ENCODE peak calls at places on chromosomes 4 and X, in four cellular contexts. One of them, this sample, is unnamed.

GRCh38 chr4:147760176-147760575 is 28.3 kb downstream of the ARHGAP10 start:
- DNase-seq in body of pancreas: peak; percentile 20
- DNase-seq in NB4: no peak
- DNase-seq in IMR-90: no peak
- DNase-seq in this sample: no peak

GRCh38 chr4:15337258-15337657 is 90.6 kb upstream of the C1QTNF7 start:
- DNase-seq in NB4: no peak
- DNase-seq in IMR-90: no peak
- DNase-seq in body of pancreas: no peak
- DNase-seq in this sample: no peak

GRCh38 chr4:163665521-163666334 is 171.2 kb downstream of the TMA16 start:
- DNase-seq in body of pancreas: no peak
- DNase-seq in IMR-90: no peak
- DNase-seq in NB4: no peak
- DNase-seq in this sample: peak; percentile 74

GRCh38 chr4:110157580-110157979 is 40.8 kb downstream of the ELOVL6 start:
- DNase-seq in IMR-90: no peak
- DNase-seq in NB4: no peak
- DNase-seq in body of pancreas: no peak
- DNase-seq in this sample: no peak

GRCh38 chr4:1723131-1723801 is 1.9 kb downstream of the TACC3 start:
- DNase-seq in body of pancreas: no peak
- DNase-seq in IMR-90: no peak
- DNase-seq in NB4: peak; percentile 68
- DNase-seq in this sample: no peak

GRCh38 chr4:76035146-76035545 is 724 bp downstream of the CXCL11 start:
- DNase-seq in IMR-90: no peak
- DNase-seq in NB4: peak; percentile 83
- DNase-seq in body of pancreas: no peak
- DNase-seq in this sample: peak; percentile 74

GRCh38 chr4:187770345-187770744 is 225.2 kb upstream of the ZFP42 start:
- DNase-seq in IMR-90: no peak
- DNase-seq in NB4: peak; percentile 2
- DNase-seq in body of pancreas: no peak
- DNase-seq in this sample: no peak

GRCh38 chrX:68842781-68843581 is 14.2 kb downstream of the EFNB1 start:
- DNase-seq in NB4: peak; percentile 79
- DNase-seq in body of pancreas: peak; percentile 27
- DNase-seq in IMR-90: peak; percentile 19
- DNase-seq in this sample: no peak

GRCh38 chr4:8371251-8371995 is 69.1 kb downstream of the ACOX3 start:
- DNase-seq in body of pancreas: no peak
- DNase-seq in NB4: no peak
- DNase-seq in IMR-90: no peak
- DNase-seq in this sample: no peak

GRCh38 chrX:40091691-40092421 is 5.9 kb downstream of the BCOR start:
- DNase-seq in IMR-90: no peak
- DNase-seq in body of pancreas: no peak
- DNase-seq in NB4: no peak
- DNase-seq in this sample: no peak

GRCh38 chr4:154507170-154507569 is 15.6 kb upstream of the DCHS2 start:
- DNase-seq in IMR-90: no peak
- DNase-seq in NB4: no peak
- DNase-seq in body of pancreas: no peak
- DNase-seq in this sample: no peak

GRCh38 chrX:9788908-9789307 is 2.7 kb downstream of the SHROOM2 start:
- DNase-seq in NB4: no peak
- DNase-seq in IMR-90: peak; percentile 55
- DNase-seq in body of pancreas: peak; percentile 61
- DNase-seq in this sample: no peak

GRCh38 chr4:141802324-141802723 is 165.9 kb downstream of the IL15 start:
- DNase-seq in IMR-90: peak; percentile 82
- DNase-seq in NB4: no peak
- DNase-seq in body of pancreas: no peak
- DNase-seq in this sample: no peak

GRCh38 chr4:86221076-86221475 is 138.8 kb downstream of the MAPK10 start:
- DNase-seq in body of pancreas: no peak
- DNase-seq in NB4: no peak
- DNase-seq in IMR-90: no peak
- DNase-seq in this sample: no peak

GRCh38 chr4:117479673-117480072 is 394.3 kb upstream of the TRAM1L1 start:
- DNase-seq in body of pancreas: no peak
- DNase-seq in NB4: no peak
- DNase-seq in IMR-90: peak; percentile 20
- DNase-seq in this sample: no peak

GRCh38 chr4:110849461-110849860 is 226.6 kb upstream of the PITX2 start:
- DNase-seq in NB4: no peak
- DNase-seq in IMR-90: no peak
- DNase-seq in body of pancreas: no peak
- DNase-seq in this sample: no peak

GRCh38 chr4:148444296-148445070 is 2.3 kb upstream of the NR3C2 start:
- DNase-seq in IMR-90: no peak
- DNase-seq in body of pancreas: peak; percentile 28
- DNase-seq in NB4: no peak
- DNase-seq in this sample: no peak

GRCh38 chr4:164997941-164998340 is 20.5 kb upstream of the TRIM61 start:
- DNase-seq in NB4: no peak
- DNase-seq in body of pancreas: no peak
- DNase-seq in IMR-90: no peak
- DNase-seq in this sample: no peak

GRCh38 chrX:24148118-24148517 is 1.4 kb upstream of the ZFX start:
- DNase-seq in body of pancreas: no peak
- DNase-seq in NB4: peak; percentile 25
- DNase-seq in IMR-90: peak; percentile 11
- DNase-seq in this sample: peak; percentile 65

GRCh38 chr4:82017680-82018079 is 356.1 kb downstream of the HNRNPD start:
- DNase-seq in NB4: peak; percentile 48
- DNase-seq in IMR-90: peak; percentile 32
- DNase-seq in body of pancreas: no peak
- DNase-seq in this sample: peak; percentile 60

GRCh38 chr4:11223261-11223660 is 205.4 kb downstream of the HS3ST1 start:
- DNase-seq in IMR-90: no peak
- DNase-seq in NB4: no peak
- DNase-seq in body of pancreas: no peak
- DNase-seq in this sample: no peak

GRCh38 chr4:147590249-147590920 is 26.8 kb upstream of the TMEM184C start:
- DNase-seq in NB4: peak; percentile 52
- DNase-seq in IMR-90: peak; percentile 79
- DNase-seq in body of pancreas: peak; percentile 40
- DNase-seq in this sample: peak; percentile 86

GRCh38 chrX:49276207-49276606 is 6.6 kb downstream of the PPP1R3F start:
- DNase-seq in body of pancreas: no peak
- DNase-seq in IMR-90: no peak
- DNase-seq in NB4: no peak
- DNase-seq in this sample: no peak

GRCh38 chr4:126458993-126459392 is 1144.2 kb downstream of the FAT4 start:
- DNase-seq in body of pancreas: no peak
- DNase-seq in IMR-90: peak; percentile 80
- DNase-seq in NB4: no peak
- DNase-seq in this sample: no peak

GRCh38 chr4:40316782-40317635 is 18.1 kb upstream of the CHRNA9 start:
- DNase-seq in body of pancreas: peak; percentile 79
- DNase-seq in IMR-90: peak; percentile 91
- DNase-seq in NB4: peak; percentile 95
- DNase-seq in this sample: peak; percentile 94

DNA sequence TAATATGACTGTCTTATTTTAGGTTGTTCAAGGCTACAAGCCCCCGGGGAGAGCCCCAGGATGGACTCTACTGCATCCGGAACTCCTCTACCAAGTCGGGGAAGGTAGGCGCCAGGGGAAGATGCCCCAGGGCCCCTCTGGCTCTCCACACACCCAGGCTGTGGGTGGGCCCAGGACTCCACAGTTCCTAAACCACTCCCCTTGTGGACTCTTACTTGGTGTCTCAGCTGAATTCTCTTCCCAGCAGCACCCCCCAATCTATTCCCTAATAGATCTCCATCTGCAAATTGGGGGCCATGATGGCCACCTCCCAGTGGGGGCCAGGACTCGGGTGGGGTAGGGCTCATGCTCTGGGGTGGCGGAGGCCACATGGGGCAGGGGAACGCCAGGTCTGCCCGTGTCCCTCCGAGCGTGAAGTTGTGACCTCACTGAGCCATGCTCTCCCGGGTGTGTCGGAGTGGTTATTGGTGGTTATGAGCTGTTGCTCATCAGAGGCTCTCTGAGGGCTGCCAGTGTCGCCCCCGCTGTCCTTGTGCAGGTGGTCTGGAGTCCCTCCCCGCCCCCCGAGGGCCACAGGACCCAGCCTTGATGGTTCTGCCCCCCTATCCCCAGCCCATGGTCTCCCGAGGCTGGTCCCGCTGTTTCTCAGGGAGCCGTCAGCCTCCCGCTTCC is 11.2 kb upstream of the ADD1 start:
- DNase-seq in IMR-90: no peak
- DNase-seq in body of pancreas: no peak
- DNase-seq in NB4: no peak
- DNase-seq in this sample: peak; percentile 78
- H3K4me3 ChIP-seq in IMR-90: no peak overlapping the region
- H3K4me3 ChIP-seq in body of pancreas: no peak overlapping the region
- H3K4me3 ChIP-seq in NB4: no peak overlapping the region
- H3K4me3 ChIP-seq in this sample: no peak overlapping the region

DNA sequence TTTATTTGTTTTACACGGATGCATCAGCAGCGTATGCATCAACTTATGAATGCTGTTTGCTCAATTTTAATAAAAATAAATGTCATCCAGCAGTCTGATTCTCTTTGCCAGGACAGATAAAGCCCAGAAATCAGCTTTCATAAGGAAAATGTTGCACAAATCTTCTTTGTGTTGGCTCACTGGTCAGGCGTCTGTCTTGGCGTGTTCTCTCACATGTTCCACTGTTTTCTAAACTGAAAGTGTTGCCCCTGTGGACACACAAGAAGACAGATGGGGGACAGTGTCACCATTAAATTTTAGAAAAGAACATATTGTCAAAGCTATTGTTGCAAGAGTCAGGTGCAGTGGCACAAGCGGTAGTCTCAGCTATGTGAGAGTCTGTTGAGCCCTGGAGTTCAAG is 316.2 kb downstream of the CENPC start:
- DNase-seq in body of pancreas: no peak
- DNase-seq in IMR-90: no peak
- DNase-seq in NB4: no peak
- DNase-seq in this sample: no peak
- H3K4me3 ChIP-seq in body of pancreas: no peak overlapping the region
- H3K4me3 ChIP-seq in IMR-90: no peak overlapping the region
- H3K4me3 ChIP-seq in NB4: no peak overlapping the region
- H3K4me3 ChIP-seq in this sample: no peak overlapping the region

DNA sequence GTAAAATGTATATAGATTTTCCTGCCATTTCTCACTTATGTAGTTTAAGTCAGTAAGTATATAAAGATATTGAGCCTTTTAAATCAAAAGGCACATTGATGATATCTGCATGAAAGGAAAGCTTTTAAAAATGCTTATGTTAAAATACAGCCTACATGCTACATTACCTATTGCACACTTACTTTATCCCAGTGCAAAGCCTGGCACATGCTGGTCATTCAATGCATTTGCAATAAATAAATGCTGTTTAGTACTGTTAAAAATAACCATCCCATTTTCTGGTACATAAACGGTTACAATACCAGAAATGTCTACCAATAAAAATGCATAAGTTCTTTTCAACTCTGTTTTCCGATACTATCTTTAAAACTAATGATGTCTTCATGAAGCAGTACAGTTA is 22.1 kb upstream of the SPATA4 start:
- DNase-seq in body of pancreas: no peak
- DNase-seq in NB4: no peak
- DNase-seq in IMR-90: no peak
- DNase-seq in this sample: no peak
- H3K4me3 ChIP-seq in body of pancreas: no peak overlapping the region
- H3K4me3 ChIP-seq in NB4: no peak overlapping the region
- H3K4me3 ChIP-seq in IMR-90: no peak overlapping the region
- H3K4me3 ChIP-seq in this sample: no peak overlapping the region

GRCh38 chr4:176538217-176538925 is 218.6 kb downstream of the SPCS3 start:
- DNase-seq in NB4: no peak
- DNase-seq in body of pancreas: no peak
- DNase-seq in IMR-90: peak; percentile 96
- DNase-seq in this sample: no peak

GRCh38 chr4:176539785-176540175 is 220.0 kb downstream of the SPCS3 start:
- DNase-seq in body of pancreas: no peak
- DNase-seq in IMR-90: peak; percentile 34
- DNase-seq in NB4: no peak
- DNase-seq in this sample: no peak

GRCh38 chr4:176540814-176541213 is 221.0 kb downstream of the SPCS3 start:
- DNase-seq in body of pancreas: no peak
- DNase-seq in NB4: no peak
- DNase-seq in IMR-90: no peak
- DNase-seq in this sample: no peak

GRCh38 chr4:176534566-176534965 is 214.8 kb downstream of the SPCS3 start:
- DNase-seq in body of pancreas: no peak
- DNase-seq in NB4: peak; percentile 43
- DNase-seq in IMR-90: peak; percentile 95
- DNase-seq in this sample: no peak

DNA sequence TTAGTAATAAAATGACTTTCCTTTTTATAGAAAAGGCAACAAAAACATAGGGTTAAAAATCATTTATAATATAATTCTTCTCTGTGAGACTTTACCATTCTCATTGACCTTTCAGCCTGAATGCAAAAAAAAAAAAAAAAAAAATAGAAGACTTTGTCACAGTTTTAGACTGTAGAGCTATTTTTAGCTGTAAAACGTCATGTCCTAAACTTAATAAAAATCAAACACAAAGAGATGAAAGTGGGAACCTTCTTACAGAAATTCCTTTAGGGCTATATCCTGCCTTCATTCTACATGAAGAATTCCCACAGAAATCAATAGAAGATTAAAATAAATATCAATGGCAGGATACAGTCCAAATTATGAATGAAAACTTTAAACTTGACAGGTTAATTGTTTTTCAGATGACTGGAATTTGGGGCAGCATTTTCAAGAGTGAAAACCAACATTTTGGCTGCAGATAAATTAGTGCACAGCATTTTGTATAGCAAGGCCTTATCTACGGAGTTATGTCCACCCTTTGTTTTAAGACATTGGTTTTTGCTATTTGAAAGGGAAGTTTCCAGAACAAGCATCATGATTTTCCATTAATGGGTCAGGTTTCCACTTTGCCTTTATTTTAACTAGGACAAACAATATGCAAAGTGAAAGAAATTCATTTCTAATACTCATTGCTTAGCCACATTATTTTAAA is 219.5 kb downstream of the SPCS3 start:
- DNase-seq in body of pancreas: no peak
- DNase-seq in NB4: no peak
- DNase-seq in IMR-90: peak; percentile 30
- DNase-seq in this sample: no peak
- H3K4me3 ChIP-seq in body of pancreas: no peak overlapping the region
- H3K4me3 ChIP-seq in NB4: no peak overlapping the region
- H3K4me3 ChIP-seq in IMR-90: no peak overlapping the region
- H3K4me3 ChIP-seq in this sample: no peak overlapping the region